ENCODE peak calls at places on chromosomes 6 and 20, in eight cellular contexts. One of them, this sample, is unnamed.

GRCh38 chr6:84263557-84263956 is 36.1 kb upstream of the CEP162 start:
- DNase-seq in NCI-H2171: no peak
- DNase-seq in endothelial cell: no peak
- DNase-seq in frontal cortex: no peak
- DNase-seq in HEK293T: no peak
- DNase-seq in activated CD4-positive, alpha-beta T cell treated with anti-CD3 and anti-CD28 coated beads, Interleukin-2, amount 50 U/mL, for 4 hours: no peak
- DNase-seq in activated naive CD4-positive, alpha-beta T cell: no peak
- DNase-seq in A172: peak
- DNase-seq in this sample: no peak

GRCh38 chr6:106117579-106117978 is 31.4 kb downstream of the PRDM1 start:
- DNase-seq in NCI-H2171: no peak
- DNase-seq in endothelial cell: no peak
- DNase-seq in frontal cortex: no peak
- DNase-seq in HEK293T: no peak
- DNase-seq in activated CD4-positive, alpha-beta T cell treated with anti-CD3 and anti-CD28 coated beads, Interleukin-2, amount 50 U/mL, for 4 hours: peak
- DNase-seq in activated naive CD4-positive, alpha-beta T cell: peak
- DNase-seq in A172: no peak
- DNase-seq in this sample: no peak

GRCh38 chr20:63972312-63973159 is 2.8 kb upstream of the ZNF512B start:
- DNase-seq in NCI-H2171: no peak
- DNase-seq in endothelial cell: no peak
- DNase-seq in frontal cortex: peak
- DNase-seq in HEK293T: no peak
- DNase-seq in activated CD4-positive, alpha-beta T cell treated with anti-CD3 and anti-CD28 coated beads, Interleukin-2, amount 50 U/mL, for 4 hours: no peak
- DNase-seq in activated naive CD4-positive, alpha-beta T cell: no peak
- DNase-seq in A172: no peak
- DNase-seq in this sample: no peak

GRCh38 chr6:139243531-139243930 is 48.3 kb downstream of the TXLNB start:
- DNase-seq in NCI-H2171: no peak
- DNase-seq in endothelial cell: no peak
- DNase-seq in frontal cortex: no peak
- DNase-seq in HEK293T: no peak
- DNase-seq in activated CD4-positive, alpha-beta T cell treated with anti-CD3 and anti-CD28 coated beads, Interleukin-2, amount 50 U/mL, for 4 hours: no peak
- DNase-seq in activated naive CD4-positive, alpha-beta T cell: no peak
- DNase-seq in A172: peak
- DNase-seq in this sample: no peak

GRCh38 chr6:3383525-3383924 is 73.3 kb downstream of the SLC22A23 start:
- DNase-seq in NCI-H2171: no peak
- DNase-seq in endothelial cell: no peak
- DNase-seq in frontal cortex: no peak
- DNase-seq in HEK293T: peak
- DNase-seq in activated CD4-positive, alpha-beta T cell treated with anti-CD3 and anti-CD28 coated beads, Interleukin-2, amount 50 U/mL, for 4 hours: no peak
- DNase-seq in activated naive CD4-positive, alpha-beta T cell: no peak
- DNase-seq in A172: peak
- DNase-seq in this sample: no peak

GRCh38 chr20:23145281-23145700 is 59.2 kb upstream of the CD93 start:
- DNase-seq in NCI-H2171: no peak
- DNase-seq in endothelial cell: no peak
- DNase-seq in frontal cortex: no peak
- DNase-seq in HEK293T: no peak
- DNase-seq in activated CD4-positive, alpha-beta T cell treated with anti-CD3 and anti-CD28 coated beads, Interleukin-2, amount 50 U/mL, for 4 hours: no peak
- DNase-seq in activated naive CD4-positive, alpha-beta T cell: no peak
- DNase-seq in A172: no peak
- DNase-seq in this sample: no peak

GRCh38 chr6:37006793-37007339 is 1.4 kb downstream of the FGD2 start:
- DNase-seq in NCI-H2171: no peak
- DNase-seq in endothelial cell: no peak
- DNase-seq in frontal cortex: no peak
- DNase-seq in HEK293T: no peak
- DNase-seq in activated CD4-positive, alpha-beta T cell treated with anti-CD3 and anti-CD28 coated beads, Interleukin-2, amount 50 U/mL, for 4 hours: no peak
- DNase-seq in activated naive CD4-positive, alpha-beta T cell: no peak
- DNase-seq in A172: peak
- DNase-seq in this sample: no peak

GRCh38 chr6:73523434-73524123 is 2.7 kb upstream of the EEF1A1 start:
- DNase-seq in NCI-H2171: no peak
- DNase-seq in endothelial cell: peak
- DNase-seq in frontal cortex: no peak
- DNase-seq in HEK293T: peak
- DNase-seq in activated CD4-positive, alpha-beta T cell treated with anti-CD3 and anti-CD28 coated beads, Interleukin-2, amount 50 U/mL, for 4 hours: peak
- DNase-seq in activated naive CD4-positive, alpha-beta T cell: peak
- DNase-seq in A172: peak
- DNase-seq in this sample: no peak

GRCh38 chr20:37356387-37356786 is 10.4 kb downstream of the SRC start:
- DNase-seq in NCI-H2171: no peak
- DNase-seq in endothelial cell: no peak
- DNase-seq in frontal cortex: no peak
- DNase-seq in HEK293T: no peak
- DNase-seq in activated CD4-positive, alpha-beta T cell treated with anti-CD3 and anti-CD28 coated beads, Interleukin-2, amount 50 U/mL, for 4 hours: no peak
- DNase-seq in activated naive CD4-positive, alpha-beta T cell: no peak
- DNase-seq in A172: peak
- DNase-seq in this sample: no peak

GRCh38 chr20:32984631-32985354 is 19.4 kb downstream of the SUN5 start:
- DNase-seq in NCI-H2171: no peak
- DNase-seq in endothelial cell: no peak
- DNase-seq in frontal cortex: no peak
- DNase-seq in HEK293T: no peak
- DNase-seq in activated CD4-positive, alpha-beta T cell treated with anti-CD3 and anti-CD28 coated beads, Interleukin-2, amount 50 U/mL, for 4 hours: no peak
- DNase-seq in activated naive CD4-positive, alpha-beta T cell: no peak
- DNase-seq in A172: no peak
- DNase-seq in this sample: no peak

GRCh38 chr20:6870559-6870958 is 103.1 kb downstream of the BMP2 start:
- DNase-seq in NCI-H2171: no peak
- DNase-seq in endothelial cell: no peak
- DNase-seq in frontal cortex: no peak
- DNase-seq in HEK293T: no peak
- DNase-seq in activated CD4-positive, alpha-beta T cell treated with anti-CD3 and anti-CD28 coated beads, Interleukin-2, amount 50 U/mL, for 4 hours: no peak
- DNase-seq in activated naive CD4-positive, alpha-beta T cell: no peak
- DNase-seq in A172: no peak
- DNase-seq in this sample: no peak

GRCh38 chr6:150417899-150418824 is 49.4 kb downstream of the IYD start:
- DNase-seq in NCI-H2171: peak
- DNase-seq in endothelial cell: peak
- DNase-seq in frontal cortex: peak
- DNase-seq in HEK293T: peak
- DNase-seq in activated CD4-positive, alpha-beta T cell treated with anti-CD3 and anti-CD28 coated beads, Interleukin-2, amount 50 U/mL, for 4 hours: no peak
- DNase-seq in activated naive CD4-positive, alpha-beta T cell: no peak
- DNase-seq in A172: peak
- DNase-seq in this sample: peak

GRCh38 chr20:35325385-35325784 is 33.2 kb upstream of the FAM83C start:
- DNase-seq in NCI-H2171: no peak
- DNase-seq in endothelial cell: no peak
- DNase-seq in frontal cortex: no peak
- DNase-seq in HEK293T: no peak
- DNase-seq in activated CD4-positive, alpha-beta T cell treated with anti-CD3 and anti-CD28 coated beads, Interleukin-2, amount 50 U/mL, for 4 hours: no peak
- DNase-seq in activated naive CD4-positive, alpha-beta T cell: no peak
- DNase-seq in A172: no peak
- DNase-seq in this sample: no peak

GRCh38 chr6:64050586-64050985 is 415.0 kb downstream of the PHF3 start:
- DNase-seq in NCI-H2171: no peak
- DNase-seq in endothelial cell: no peak
- DNase-seq in frontal cortex: no peak
- DNase-seq in HEK293T: no peak
- DNase-seq in activated CD4-positive, alpha-beta T cell treated with anti-CD3 and anti-CD28 coated beads, Interleukin-2, amount 50 U/mL, for 4 hours: no peak
- DNase-seq in activated naive CD4-positive, alpha-beta T cell: no peak
- DNase-seq in A172: no peak
- DNase-seq in this sample: no peak

GRCh38 chr6:169101981-169102380 is 151.7 kb downstream of the THBS2 start:
- DNase-seq in NCI-H2171: no peak
- DNase-seq in endothelial cell: no peak
- DNase-seq in frontal cortex: no peak
- DNase-seq in HEK293T: no peak
- DNase-seq in activated CD4-positive, alpha-beta T cell treated with anti-CD3 and anti-CD28 coated beads, Interleukin-2, amount 50 U/mL, for 4 hours: no peak
- DNase-seq in activated naive CD4-positive, alpha-beta T cell: no peak
- DNase-seq in A172: peak
- DNase-seq in this sample: no peak

GRCh38 chr20:19737025-19737424 is 21.0 kb upstream of the RIN2 start:
- DNase-seq in NCI-H2171: no peak
- DNase-seq in endothelial cell: no peak
- DNase-seq in frontal cortex: no peak
- DNase-seq in HEK293T: no peak
- DNase-seq in activated CD4-positive, alpha-beta T cell treated with anti-CD3 and anti-CD28 coated beads, Interleukin-2, amount 50 U/mL, for 4 hours: no peak
- DNase-seq in activated naive CD4-positive, alpha-beta T cell: no peak
- DNase-seq in A172: peak
- DNase-seq in this sample: no peak

GRCh38 chr20:41574802-41575389 is 43.3 kb downstream of the CHD6 start:
- DNase-seq in NCI-H2171: no peak
- DNase-seq in endothelial cell: no peak
- DNase-seq in frontal cortex: no peak
- DNase-seq in HEK293T: no peak
- DNase-seq in activated CD4-positive, alpha-beta T cell treated with anti-CD3 and anti-CD28 coated beads, Interleukin-2, amount 50 U/mL, for 4 hours: no peak
- DNase-seq in activated naive CD4-positive, alpha-beta T cell: no peak
- DNase-seq in A172: no peak
- DNase-seq in this sample: no peak